ENCODE peak calls at places on chromosomes 13 and 19, in nine cellular contexts. N is right lobe of liver, E is hepatocyte, D is cardiac muscle cell, W is brain microvascular endothelial cell, M is H1, Z is GM23338, G is IMR-90, H is heart right ventricle. Y is an unnamed sample.
A peak's percentile ranks its signal among the peaks of the same experiment; 100 is the strongest.

GRCh38 chr19:53813996-53814395 is 10.1 kb downstream of the NLRP12 start:
- DNase-seq in N (no peak), E (no peak), D (peak; percentile 14), W (no peak), M (no peak), Z (no peak), G (peak; percentile 42), H (no peak), Y (no peak)

GRCh38 chr13:72651196-72651595 is 76.2 kb downstream of the MZT1 start:
- DNase-seq in N (no peak), E (peak; percentile 7), D (no peak), W (peak; percentile 2), M (no peak), Z (peak; percentile 50), G (no peak), H (no peak), Y (no peak)

GRCh38 chr19:56107626-56108351 is 13.3 kb downstream of the ZNF787 start:
- DNase-seq in N (peak; percentile 27), E (no peak), D (no peak), W (no peak), M (no peak), Z (peak; percentile 48), G (no peak), H (peak; percentile 36), Y (no peak)

GRCh38 chr13:77417897-77418296 is 91.0 kb upstream of the MYCBP2 start:
- DNase-seq in N (no peak), E (no peak), D (no peak), W (no peak), M (no peak), Z (no peak), G (no peak), H (no peak), Y (no peak)

GRCh38 chr19:18510216-18510615 is 11.7 kb downstream of the ELL start:
- DNase-seq in N (no peak), E (no peak), D (no peak), W (no peak), M (no peak), Z (no peak), G (no peak), H (no peak), Y (no peak)

GRCh38 chr19:7507884-7508283 is 8.0 kb upstream of the ZNF358 start:
- DNase-seq in N (peak; percentile 81), E (peak; percentile 80), D (peak; percentile 82), W (peak; percentile 92), M (peak; percentile 60), Z (peak; percentile 98), G (peak; percentile 80), H (peak; percentile 67), Y (no peak)

GRCh38 chr19:14410054-14410774 is 8.9 kb downstream of the DDX39A start:
- DNase-seq in N (no peak), E (no peak), D (no peak), W (no peak), M (no peak), Z (no peak), G (no peak), H (no peak), Y (no peak)

GRCh38 chr13:99916366-99917103 is 55.0 kb downstream of the ZIC5 start:
- DNase-seq in N (no peak), E (peak; percentile 74), D (peak; percentile 79), W (peak; percentile 70), M (no peak), Z (peak; percentile 85), G (peak; percentile 71), H (no peak), Y (no peak)

GRCh38 chr19:17424743-17425365 is 5.0 kb downstream of the MVB12A start:
- DNase-seq in N (no peak), E (peak; percentile 81), D (peak; percentile 71), W (peak; percentile 24), M (no peak), Z (peak; percentile 94), G (peak; percentile 23), H (peak; percentile 34), Y (peak; percentile 43)

DNA sequence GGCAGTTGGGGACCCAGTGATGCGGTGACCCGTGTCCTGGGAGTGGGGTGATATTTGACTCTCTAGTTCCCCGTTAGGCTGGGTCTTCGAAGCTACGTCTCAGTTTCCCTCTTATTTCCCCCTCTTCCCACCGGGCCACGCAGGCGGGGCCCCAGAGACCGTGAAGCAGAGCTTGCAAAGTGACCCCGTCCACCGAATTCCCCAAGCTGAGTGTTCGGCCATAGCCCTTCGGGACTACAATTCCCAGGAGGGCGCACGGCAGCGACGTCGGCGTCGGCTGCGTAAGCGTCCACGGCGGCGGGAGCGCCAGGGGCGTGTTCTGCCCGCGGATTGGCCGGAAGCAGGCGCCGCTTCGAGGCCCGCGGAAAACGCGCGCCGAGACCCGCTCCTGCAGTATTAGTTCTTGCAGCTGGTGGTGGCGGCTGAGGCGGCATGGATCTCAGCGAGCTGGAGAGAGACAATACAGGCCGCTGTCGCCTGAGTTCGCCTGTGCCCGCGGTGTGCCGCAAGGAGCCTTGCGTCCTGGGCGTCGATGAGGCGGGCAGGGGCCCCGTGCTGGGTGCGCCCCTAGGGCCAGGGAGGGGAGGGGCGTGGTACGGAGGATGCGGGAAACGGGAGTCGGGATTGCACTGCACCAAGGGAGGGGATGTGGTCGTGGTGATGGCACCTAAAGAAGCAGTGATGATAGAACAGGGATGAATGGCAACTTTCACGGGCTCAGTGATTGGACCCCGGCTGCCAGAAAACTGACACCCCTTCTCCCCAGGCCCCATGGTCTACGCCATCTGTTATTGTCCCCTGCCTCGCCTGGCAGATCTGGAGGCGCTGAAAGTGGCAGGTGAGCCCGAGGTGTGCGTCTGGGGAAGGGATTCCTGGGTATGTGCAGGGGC is at the start of gene RNASEH2A:
- DNase-seq in N (peak; percentile 91), E (peak; percentile 95), D (peak; percentile 95), W (peak; percentile 82), M (no peak), Z (peak; percentile 95), G (peak; percentile 86), H (peak; percentile 92), Y (peak; percentile 93)
- TF ChIP-seq CTCF in N (no peak), E (no peak), D (no peak), W (no peak), M (no peak), Z (no peak), G (no peak), H (no peak), Y (peak; percentile 5)

GRCh38 chr19:5932146-5932545 is 18.1 kb downstream of the CAPS start:
- DNase-seq in N (no peak), E (no peak), D (no peak), W (no peak), M (no peak), Z (no peak), G (no peak), H (no peak), Y (peak; percentile 42)

GRCh38 chr19:5929179-5929578 is 15.1 kb downstream of the CAPS start:
- DNase-seq in N (no peak), E (no peak), D (no peak), W (no peak), M (no peak), Z (no peak), G (no peak), H (no peak), Y (no peak)

GRCh38 chr19:5932593-5933262 is 18.7 kb downstream of the CAPS start:
- DNase-seq in N (no peak), E (no peak), D (no peak), W (no peak), M (no peak), Z (no peak), G (no peak), H (no peak), Y (peak; percentile 62)

GRCh38 chr19:5929646-5930045 is 15.6 kb downstream of the CAPS start:
- DNase-seq in N (no peak), E (no peak), D (no peak), W (no peak), M (no peak), Z (no peak), G (no peak), H (no peak), Y (no peak)

DNA sequence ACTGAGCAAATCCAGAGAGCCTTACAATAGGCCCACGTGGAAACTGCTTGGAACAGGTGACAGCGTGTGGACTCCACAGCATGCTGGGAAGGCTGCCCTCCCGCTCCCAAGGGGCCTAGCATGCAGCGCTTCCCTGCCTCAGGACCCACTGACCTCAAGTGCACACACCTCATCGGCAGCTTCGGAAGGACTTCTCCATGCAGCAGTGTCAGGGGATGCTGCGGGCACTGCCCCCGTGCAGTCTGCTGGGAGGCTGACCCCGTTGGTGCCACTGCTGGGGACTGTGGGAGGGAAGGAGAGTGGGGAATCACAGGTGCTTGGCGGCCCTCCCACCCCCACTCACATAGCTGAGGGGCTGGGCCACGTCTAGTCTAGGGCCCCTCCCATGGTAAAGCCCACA is 17.2 kb downstream of the CAPS start:
- DNase-seq in N (no peak), E (no peak), D (no peak), W (no peak), M (no peak), Z (no peak), G (no peak), H (no peak), Y (no peak)
- H3K27ac ChIP-seq in N (no peak overlapping the region), E (no peak overlapping the region), D (no peak overlapping the region), W (no peak overlapping the region), M (no peak overlapping the region), Z (no peak overlapping the region), G (no peak overlapping the region), H (no peak overlapping the region), Y (no peak overlapping the region)

DNA sequence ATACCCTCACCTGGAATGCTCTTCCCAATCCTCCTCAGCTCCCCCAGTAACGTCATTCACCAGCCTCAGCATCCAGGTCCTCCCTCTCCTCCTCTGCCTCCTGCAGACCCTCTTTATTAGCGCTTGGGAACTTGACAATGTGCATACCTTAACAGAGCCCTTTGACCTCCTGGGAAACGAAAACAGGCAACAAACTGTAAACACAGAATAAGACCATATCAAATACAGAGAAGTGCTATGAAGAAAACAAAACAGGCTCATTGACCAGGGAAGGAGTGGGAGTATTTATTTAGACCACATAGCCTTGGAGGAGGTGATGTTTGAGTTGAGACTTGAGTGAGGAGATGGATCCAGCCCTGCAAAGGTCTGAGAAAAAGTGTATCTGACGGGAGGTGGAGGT is 107.9 kb upstream of the SLC7A1 start:
- DNase-seq in N (no peak), E (no peak), D (no peak), W (no peak), M (no peak), Z (no peak), G (no peak), H (no peak), Y (no peak)
- H3K4me3 ChIP-seq in N (no peak overlapping the region), E (no peak overlapping the region), D (no peak overlapping the region), W (no peak overlapping the region), M (no peak overlapping the region), Z (no peak overlapping the region), G (no peak overlapping the region), H (no peak overlapping the region), Y (no peak overlapping the region)

DNA sequence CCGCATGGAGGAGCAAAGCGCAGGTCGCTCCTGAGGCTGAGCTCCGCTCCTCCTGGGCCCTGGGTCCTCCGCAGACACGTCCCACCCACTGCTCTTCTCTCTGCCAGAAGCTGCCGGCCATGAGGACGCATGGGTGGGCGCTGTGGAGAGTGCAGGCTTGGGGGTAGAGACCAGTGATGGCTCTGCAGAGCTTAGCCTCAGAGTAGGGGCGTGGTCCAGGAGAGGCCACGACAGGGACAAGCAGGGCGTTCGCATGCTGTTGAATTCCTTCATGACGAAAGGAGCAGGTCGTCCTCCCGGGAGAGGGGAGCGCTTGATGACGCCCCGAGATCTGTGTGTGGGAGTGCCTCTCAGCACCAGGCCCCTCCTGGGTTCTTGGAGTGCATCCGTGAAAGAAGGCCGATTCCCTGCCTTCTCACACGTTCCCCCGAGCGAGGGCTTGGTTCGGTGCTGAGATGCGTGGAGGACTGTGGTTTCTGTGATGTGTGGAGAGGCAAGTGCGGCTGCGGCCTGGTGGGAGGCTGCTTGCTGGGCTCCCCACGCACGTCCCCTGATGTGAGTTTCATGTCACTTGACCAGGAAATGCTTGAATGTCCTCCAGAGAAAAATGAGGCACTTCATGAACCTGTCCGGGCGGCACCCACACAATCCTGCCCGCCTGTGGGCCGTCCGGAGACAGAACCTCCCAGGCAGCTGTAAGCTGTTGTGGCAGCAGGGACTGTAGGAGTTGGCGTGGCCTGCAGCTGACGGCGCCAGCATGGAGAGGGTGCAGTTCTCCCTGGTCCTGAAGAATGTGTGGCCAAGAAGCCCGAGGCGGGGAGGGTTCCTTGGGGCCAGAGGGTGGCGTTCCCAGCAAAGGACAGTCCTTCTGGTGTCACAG is 4.5 kb downstream of the SF3A2 start:
- DNase-seq in N (no peak), E (no peak), D (no peak), W (no peak), M (no peak), Z (no peak), G (no peak), H (no peak), Y (no peak)
- TF ChIP-seq CTCF in N (no peak), E (no peak), D (no peak), W (no peak), M (no peak), Z (no peak), G (no peak), H (no peak), Y (no peak)

Y was measured in dorsolateral prefrontal cortex.